ENCODE peak calls at places on chromosomes 13 and 19, in four cellular contexts. A, W, F and G are unnamed samples.

GRCh38 chr13:102291587-102292218 is 110.1 kb downstream of the FGF14 start:
- DNase-seq in W (no peak), F (no peak), A (no peak), G (no peak)

GRCh38 chr13:34833562-34834182 is 108.4 kb upstream of the NBEA start:
- DNase-seq in W (no peak), A (no peak), F (no peak), G (no peak)

GRCh38 chr19:4414800-4415251 is 12.4 kb downstream of the CHAF1A start:
- DNase-seq in W (no peak), A (no peak), F (peak; percentile 64), G (no peak)

GRCh38 chr13:24392972-24393371 is 83.6 kb downstream of the C1QTNF9 start:
- DNase-seq in W (no peak), A (no peak), F (no peak), G (no peak)

GRCh38 chr13:37109080-37109678 is 3.7 kb upstream of the CSNK1A1L start:
- DNase-seq in W (no peak), A (no peak), F (no peak), G (no peak)

GRCh38 chr13:79767126-79767525 is 286.2 kb downstream of the NDFIP2 start:
- DNase-seq in W (no peak), A (no peak), F (no peak), G (no peak)

GRCh38 chr19:15508035-15508710 is at the start of gene CYP4F22:
- DNase-seq in W (no peak), A (no peak), F (no peak), G (no peak)

GRCh38 chr19:10662384-10663251 is 8.5 kb downstream of the ILF3 start:
- DNase-seq in A (no peak), W (no peak), F (no peak), G (no peak)

GRCh38 chr19:50922316-50922853 is 11.2 kb upstream of the KLK4 start:
- DNase-seq in A (peak; percentile 68), F (peak; percentile 81), W (peak; percentile 65), G (peak; percentile 75)

GRCh38 chr13:68523838-68524424 is 1293.8 kb upstream of the PCDH9 start:
- DNase-seq in W (no peak), A (no peak), F (no peak), G (no peak)

GRCh38 chr13:41231786-41232185 is 31.6 kb downstream of the MTRF1 start:
- DNase-seq in A (peak; percentile 73), W (peak; percentile 11), F (no peak), G (peak; percentile 83)

GRCh38 chr13:92743992-92744391 is 482.6 kb upstream of the GPC6 start:
- DNase-seq in W (no peak), A (no peak), F (no peak), G (no peak)

GRCh38 chr13:44312131-44312530 is 61.5 kb upstream of the SERP2 start:
- DNase-seq in W (no peak), A (no peak), F (no peak), G (no peak)

GRCh38 chr13:68047889-68048288 is 817.8 kb upstream of the PCDH9 start:
- DNase-seq in F (no peak), A (no peak), W (no peak), G (no peak)

GRCh38 chr19:43606569-43607229 is 5.2 kb upstream of the SRRM5 start:
- DNase-seq in W (no peak), A (no peak), F (no peak), G (no peak)

GRCh38 chr13:111974065-111974640 is 92.8 kb upstream of the SOX1 start:
- DNase-seq in W (no peak), A (no peak), F (no peak), G (no peak)

GRCh38 chr13:28031220-28031903 is 42.9 kb upstream of the URAD start:
- DNase-seq in W (peak; percentile 20), A (peak; percentile 58), F (peak; percentile 58), G (no peak)

GRCh38 chr19:37466277-37466797 is 907 bp downstream of the ZNF569 start:
- DNase-seq in A (no peak), W (peak; percentile 4), F (no peak), G (no peak)

GRCh38 chr19:12668937-12669271 is 2.3 kb downstream of the WDR83 start:
- DNase-seq in W (peak; percentile 56), A (peak; percentile 66), F (peak; percentile 92), G (peak; percentile 35)

GRCh38 chr19:5966215-5966614 is 11.7 kb downstream of the RANBP3 start:
- DNase-seq in W (no peak), F (peak; percentile 84), A (no peak), G (no peak)

GRCh38 chr19:47633516-47633915 is 24.6 kb downstream of the BICRA start:
- DNase-seq in A (no peak), W (no peak), F (no peak), G (no peak)

GRCh38 chr19:11560404-11560988 is 1.5 kb upstream of the ELOF1 start:
- DNase-seq in F (no peak), A (peak; percentile 57), W (no peak), G (peak; percentile 41)

GRCh38 chr19:46392252-46392801 is 21.0 kb downstream of the CCDC8 start:
- DNase-seq in F (no peak), A (no peak), W (no peak), G (no peak)

GRCh38 chr19:12872255-12872654 is 9.0 kb downstream of the DNASE2 start:
- DNase-seq in A (no peak), W (no peak), F (no peak), G (no peak)

GRCh38 chr13:45799451-45799850 is 52.1 kb downstream of the SIAH3 start:
- DNase-seq in F (no peak), W (no peak), A (no peak), G (no peak)

GRCh38 chr13:32538234-32538620 is 368 bp downstream of the N4BP2L2 start:
- DNase-seq in W (peak; percentile 39), A (peak; percentile 41), F (peak; percentile 79), G (peak; percentile 63)

GRCh38 chr19:3708207-3708931 is at the start of gene TJP3:
- DNase-seq in A (peak; percentile 89), W (no peak), F (no peak), G (peak; percentile 85)

GRCh38 chr13:110424596-110425443 is 117.7 kb downstream of the COL4A2 start:
- DNase-seq in A (no peak), F (peak; percentile 37), W (no peak), G (no peak)

GRCh38 chr13:94065741-94066140 is 413.7 kb downstream of the DCT start:
- DNase-seq in W (no peak), F (no peak), A (no peak), G (no peak)

GRCh38 chr13:73194310-73194709 is 135.5 kb downstream of the KLF5 start:
- DNase-seq in F (no peak), W (no peak), A (no peak), G (no peak)

GRCh38 chr13:31199849-31200635 is at the start of gene B3GLCT:
- DNase-seq in W (peak; percentile 80), A (peak; percentile 81), F (peak; percentile 81), G (peak; percentile 84)
- TF ChIP-seq POLR2A in W (no peak), A (no peak), F (no peak), G (no peak)

DNA sequence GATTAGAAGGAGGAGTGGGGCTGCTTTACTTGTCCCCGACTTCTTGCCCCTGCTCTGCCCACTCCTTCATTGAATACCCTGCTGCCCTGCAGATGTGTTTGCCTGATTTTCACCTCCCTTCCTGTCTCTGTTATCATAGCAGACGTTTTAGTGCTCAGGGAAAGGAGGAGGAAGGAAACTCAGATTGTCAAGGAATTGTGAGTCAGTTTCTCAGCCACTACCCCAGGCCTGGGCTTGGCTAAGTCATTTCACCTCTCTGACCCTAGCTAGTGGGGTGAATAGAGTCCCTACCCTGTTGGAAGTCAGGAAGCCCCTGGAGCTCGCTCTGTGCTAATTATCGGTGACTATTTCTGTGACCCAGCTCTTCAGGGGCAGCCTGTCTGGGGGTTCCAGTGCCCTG is 3.9 kb downstream of the BCKDHA start:
- DNase-seq in F (no peak), A (no peak), W (no peak), G (no peak)
- TF ChIP-seq POLR2A in F (no peak), A (no peak), W (no peak), G (no peak)

GRCh38 chr19:39401549-39402416 is 4.9 kb upstream of the ZFP36 start:
- DNase-seq in A (peak; percentile 85), W (no peak), F (peak; percentile 90), G (peak; percentile 79)

GRCh38 chr19:39405930-39406655 is 554 bp upstream of the ZFP36 start:
- DNase-seq in W (no peak), A (peak; percentile 83), F (no peak), G (no peak)

GRCh38 chr19:39402417-39403297 is 4.0 kb upstream of the ZFP36 start:
- DNase-seq in F (peak; percentile 96), W (peak; percentile 96), A (peak; percentile 95), G (peak; percentile 92)

GRCh38 chr19:39405261-39405912 is 1.3 kb upstream of the ZFP36 start:
- DNase-seq in F (no peak), W (no peak), A (no peak), G (no peak)

DNA sequence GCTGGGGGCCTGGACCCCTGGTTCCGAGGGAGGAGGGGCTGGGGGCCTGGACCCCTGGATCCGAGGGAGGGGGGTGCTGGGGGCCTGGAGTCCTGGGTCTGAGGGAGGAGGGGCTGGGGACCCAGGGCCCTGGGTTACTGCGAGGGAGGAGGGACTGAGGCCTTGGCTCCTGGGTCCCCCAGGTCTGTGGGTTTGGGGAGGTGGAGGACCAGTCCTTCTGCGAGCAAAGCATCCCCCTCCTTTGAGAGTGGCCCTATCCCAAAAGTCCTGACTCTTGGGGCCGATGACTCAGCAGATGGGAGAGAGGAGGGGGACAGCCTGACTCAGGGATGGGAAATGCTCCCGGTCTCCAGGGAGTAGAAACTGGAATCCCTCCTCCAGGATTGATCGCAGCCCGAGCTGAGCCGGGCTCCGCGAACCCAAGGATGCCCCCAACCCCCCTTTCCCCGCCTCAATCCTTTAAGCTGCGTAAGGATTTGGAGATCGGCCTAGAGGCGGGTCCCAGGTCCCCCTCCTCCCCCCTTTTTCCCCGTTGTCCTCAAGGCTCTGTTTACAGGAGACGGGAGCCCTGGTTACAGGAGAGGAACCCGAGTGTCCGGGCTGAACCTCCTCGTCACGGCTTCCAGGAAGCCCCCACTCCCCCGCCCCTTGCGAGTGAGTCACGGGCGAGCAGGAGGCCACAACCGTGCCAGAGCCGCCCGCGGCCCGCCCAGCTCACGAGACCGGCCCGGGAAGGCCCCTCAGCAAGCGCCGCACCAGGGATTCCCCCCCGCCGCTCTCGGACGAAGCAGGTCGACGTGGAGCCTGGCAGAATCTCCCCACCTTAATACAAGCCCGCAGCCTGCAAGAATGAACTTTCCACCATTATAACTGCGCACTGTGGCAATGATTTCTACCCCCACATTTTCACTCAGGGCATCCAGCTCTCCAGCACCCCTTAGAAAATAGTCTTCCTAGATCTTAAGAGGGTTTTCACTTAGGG is 3.0 kb upstream of the ZFP36 start:
- DNase-seq in W (peak; percentile 98), A (peak; percentile 100), F (peak; percentile 99), G (peak; percentile 98)
- TF ChIP-seq POLR2A in W (no peak), A (no peak), F (peak; percentile 13), G (peak; percentile 49)

GRCh38 chr19:8635422-8635821 is 5.0 kb downstream of the NFILZ start:
- DNase-seq in W (no peak), F (no peak), A (no peak), G (no peak)

GRCh38 chr19:8629996-8630683 is at the start of gene NFILZ:
- DNase-seq in F (no peak), A (no peak), W (no peak), G (no peak)

GRCh38 chr19:8630796-8631424 is 477 bp downstream of the NFILZ start:
- DNase-seq in A (no peak), W (no peak), F (no peak), G (no peak)

GRCh38 chr19:8629184-8629583 is 1.2 kb upstream of the NFILZ start:
- DNase-seq in W (no peak), A (no peak), F (no peak), G (no peak)

GRCh38 chr19:8631425-8631819 is 989 bp downstream of the NFILZ start:
- DNase-seq in A (no peak), W (peak; percentile 38), F (peak; percentile 60), G (no peak)
- TF ChIP-seq POLR2A in A (no peak), W (no peak), F (no peak), G (no peak)